ENCODE peak calls at places on chromosomes 2 and 18, in nine cellular contexts. I, O, E, N, Q, J, T, C and W are unnamed samples.

GRCh38 chr2:113357071-113357470 is 78.3 kb upstream of the PAX8 start:
- DNase-seq in I (no peak), O (no peak), E (no peak), N (no peak), Q (no peak), J (no peak), T (no peak), C (no peak), W (no peak)

GRCh38 chr2:205216092-205216491 is 466.2 kb upstream of the NRP2 start:
- DNase-seq in I (no peak), O (no peak), E (no peak), N (no peak), Q (no peak), J (no peak), T (no peak), C (no peak), W (no peak)

GRCh38 chr2:154827286-154827685 is 128.8 kb downstream of the KCNJ3 start:
- DNase-seq in I (no peak), O (no peak), E (no peak), N (no peak), Q (no peak), J (no peak), T (no peak), C (no peak), W (no peak)

GRCh38 chr2:66389651-66390131 is 45.2 kb upstream of the MEIS1 start:
- DNase-seq in I (peak), O (no peak), E (no peak), N (no peak), Q (no peak), J (no peak), T (no peak), C (no peak), W (no peak)

GRCh38 chr2:10030311-10030736 is 13.0 kb upstream of the KLF11 start:
- DNase-seq in I (no peak), O (no peak), E (no peak), N (no peak), Q (no peak), J (no peak), T (no peak), C (no peak), W (no peak)

GRCh38 chr2:159124931-159125467 is 156.6 kb downstream of the TANC1 start:
- DNase-seq in I (peak), O (no peak), E (no peak), N (no peak), Q (no peak), J (no peak), T (no peak), C (no peak), W (no peak)

GRCh38 chr2:46434851-46435273 is 44.5 kb upstream of the TMEM247 start:
- DNase-seq in I (peak), O (no peak), E (no peak), N (no peak), Q (peak), J (no peak), T (no peak), C (no peak), W (peak)

GRCh38 chr2:164952057-164952702 is 3.1 kb downstream of the SLC38A11 start:
- DNase-seq in I (no peak), O (no peak), E (no peak), N (no peak), Q (no peak), J (peak), T (no peak), C (no peak), W (no peak)

GRCh38 chr18:58175122-58175687 is 131.2 kb downstream of the NEDD4L start:
- DNase-seq in I (no peak), O (no peak), E (no peak), N (no peak), Q (no peak), J (no peak), T (no peak), C (no peak), W (no peak)

GRCh38 chr2:61658841-61659780 is 121.0 kb upstream of the XPO1 start:
- DNase-seq in I (peak), O (no peak), E (peak), N (peak), Q (no peak), J (no peak), T (no peak), C (no peak), W (peak)

GRCh38 chr2:115071534-115071933 is 629.1 kb downstream of the DPP10 start:
- DNase-seq in I (no peak), O (no peak), E (no peak), N (no peak), Q (no peak), J (no peak), T (no peak), C (no peak), W (no peak)

GRCh38 chr2:41930807-41931566 is 116.8 kb upstream of the PKDCC start:
- DNase-seq in I (peak), O (no peak), E (peak), N (no peak), Q (no peak), J (no peak), T (no peak), C (no peak), W (no peak)

GRCh38 chr18:61901334-61901986 is 8.7 kb upstream of the RNF152 start:
- DNase-seq in I (peak), O (no peak), E (peak), N (peak), Q (no peak), J (no peak), T (peak), C (no peak), W (peak)

GRCh38 chr2:3434005-3434404 is 54.5 kb downstream of the TRAPPC12 start:
- DNase-seq in I (no peak), O (no peak), E (no peak), N (no peak), Q (no peak), J (no peak), T (no peak), C (no peak), W (no peak)

GRCh38 chr2:202704248-202704647 is 69.5 kb downstream of the FAM117B start:
- DNase-seq in I (no peak), O (no peak), E (no peak), N (no peak), Q (no peak), J (no peak), T (no peak), C (no peak), W (no peak)

GRCh38 chr2:46837112-46837454 is 78.5 kb downstream of the MCFD2 start:
- DNase-seq in I (no peak), O (no peak), E (no peak), N (no peak), Q (no peak), J (no peak), T (no peak), C (no peak), W (no peak)

GRCh38 chr2:144607899-144608477 is 88.1 kb upstream of the ZEB2 start:
- DNase-seq in I (no peak), O (no peak), E (no peak), N (peak), Q (peak), J (no peak), T (no peak), C (peak), W (peak)

GRCh38 chr2:172968061-172968469 is 107.6 kb upstream of the MAP3K20 start:
- DNase-seq in I (peak), O (no peak), E (no peak), N (peak), Q (no peak), J (no peak), T (no peak), C (peak), W (peak)

GRCh38 chr18:48767090-48767670 is 183.6 kb downstream of the SMAD7 start:
- DNase-seq in I (peak), O (no peak), E (no peak), N (no peak), Q (no peak), J (peak), T (no peak), C (no peak), W (no peak)

GRCh38 chr2:154693941-154694340 is 4.6 kb upstream of the KCNJ3 start:
- DNase-seq in I (no peak), O (no peak), E (no peak), N (no peak), Q (no peak), J (no peak), T (no peak), C (peak), W (no peak)

GRCh38 chr2:207408086-207408794 is 121.5 kb upstream of the CREB1 start:
- DNase-seq in I (no peak), O (no peak), E (no peak), N (no peak), Q (no peak), J (no peak), T (no peak), C (no peak), W (no peak)

GRCh38 chr2:237660381-237660900 is 33.1 kb downstream of the LRRFIP1 start:
- DNase-seq in I (no peak), O (no peak), E (no peak), N (no peak), Q (no peak), J (no peak), T (no peak), C (no peak), W (no peak)

GRCh38 chr18:36622610-36623009 is 206.2 kb downstream of the TPGS2 start:
- DNase-seq in I (no peak), O (no peak), E (no peak), N (no peak), Q (no peak), J (no peak), T (no peak), C (no peak), W (no peak)

GRCh38 chr18:64679121-64679520 is 530.2 kb upstream of the LINC00305 start:
- DNase-seq in I (no peak), O (no peak), E (no peak), N (no peak), Q (no peak), J (no peak), T (no peak), C (no peak), W (no peak)
- TF ChIP-seq CTCF in I (no peak), O (no peak), E (no peak), N (no peak), Q (no peak), J (no peak), T (no peak), C (no peak), W (no peak)

DNA sequence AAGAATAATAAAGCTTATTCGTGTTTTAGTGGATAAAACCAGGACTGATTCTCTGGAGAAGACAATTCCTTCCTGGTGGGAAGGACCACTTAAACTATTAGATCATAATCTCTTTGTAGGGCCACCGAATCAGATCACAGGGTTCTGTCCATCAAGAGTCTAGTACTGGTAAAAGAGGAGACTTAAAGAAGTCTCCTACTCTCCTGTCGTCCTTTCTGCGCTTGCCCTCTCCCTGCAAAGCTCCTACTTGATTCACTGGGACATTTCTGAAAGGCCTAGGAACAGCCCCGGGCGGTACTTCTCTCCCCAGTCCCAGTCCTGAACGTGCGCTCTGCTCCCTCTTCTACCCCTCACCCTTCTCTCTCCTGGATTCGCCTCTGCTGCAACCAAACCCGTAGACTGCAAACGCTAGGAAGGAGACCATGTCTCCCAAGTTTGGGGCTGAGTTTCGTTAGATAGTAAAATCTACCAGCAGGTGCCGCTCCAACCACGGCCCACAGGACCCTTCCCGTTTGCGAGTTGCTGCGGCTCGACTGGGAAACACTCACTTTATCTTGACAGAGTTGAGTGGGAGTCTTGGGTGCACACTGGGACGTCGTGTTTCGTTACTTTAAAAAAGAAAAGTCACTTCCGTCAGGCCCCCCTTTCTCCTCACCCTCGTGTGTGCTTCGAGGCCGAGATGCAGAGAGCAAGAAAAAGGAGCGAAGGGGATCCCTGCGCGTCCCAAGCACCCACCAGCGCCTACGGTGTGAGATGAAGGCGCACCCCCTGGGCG is 952 bp downstream of the FIGLA start:
- DNase-seq in I (peak), O (peak), E (peak), N (peak), Q (no peak), J (peak), T (peak), C (peak), W (peak)
- H3K4me3 ChIP-seq in I (no peak), O (peak), E (peak), N (no peak), Q (no peak), J (peak), T (peak), C (peak), W (peak)

DNA sequence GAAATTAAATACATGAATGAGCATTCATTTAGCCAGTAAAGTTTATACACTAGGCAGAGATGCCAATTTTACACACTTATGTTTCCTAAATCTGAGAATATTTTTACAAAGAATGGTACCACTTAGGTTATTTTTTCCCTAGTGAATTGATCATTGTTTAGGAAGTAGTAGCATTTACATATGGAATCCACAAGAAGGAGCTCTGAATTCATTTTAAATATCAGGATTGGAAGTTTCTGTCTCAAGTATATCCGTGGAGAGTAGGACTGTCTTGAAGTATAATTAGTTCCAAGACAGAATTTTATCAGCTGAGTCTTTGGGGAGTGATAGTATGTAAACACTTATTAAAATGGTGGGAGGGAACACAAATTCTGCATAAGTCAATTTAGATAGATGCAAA is 82.2 kb upstream of the FAM98A start:
- DNase-seq in I (no peak), O (no peak), E (no peak), N (no peak), Q (no peak), J (no peak), T (no peak), C (no peak), W (no peak)
- TF ChIP-seq CTCF in I (no peak), O (peak), E (peak), N (no peak), Q (no peak), J (no peak), T (no peak), C (peak), W (peak)

DNA sequence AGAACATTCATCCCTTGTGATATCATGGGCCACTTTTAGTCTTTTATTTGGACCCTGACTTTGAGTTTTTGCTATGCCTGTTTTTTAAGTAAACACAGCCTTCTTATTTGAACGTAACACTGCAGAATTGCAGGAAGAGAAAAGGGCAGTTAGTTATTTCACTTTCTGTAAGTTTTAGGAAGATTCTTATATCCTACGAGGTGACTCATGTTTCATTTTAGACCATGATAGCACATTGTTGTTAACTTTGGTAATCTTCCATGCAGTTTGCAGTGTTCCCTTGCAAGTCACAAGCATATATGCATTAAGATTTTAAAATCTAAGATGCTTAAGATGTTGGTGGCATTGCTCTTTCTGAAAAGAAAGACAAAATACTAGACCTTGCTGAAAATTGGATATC is 128.6 kb upstream of the EPC2 start:
- DNase-seq in I (no peak), O (no peak), E (no peak), N (no peak), Q (no peak), J (no peak), T (no peak), C (no peak), W (no peak)
- H3K4me3 ChIP-seq in I (no peak), O (no peak), E (no peak), N (no peak), Q (no peak), J (no peak), T (no peak), C (no peak), W (no peak)

DNA sequence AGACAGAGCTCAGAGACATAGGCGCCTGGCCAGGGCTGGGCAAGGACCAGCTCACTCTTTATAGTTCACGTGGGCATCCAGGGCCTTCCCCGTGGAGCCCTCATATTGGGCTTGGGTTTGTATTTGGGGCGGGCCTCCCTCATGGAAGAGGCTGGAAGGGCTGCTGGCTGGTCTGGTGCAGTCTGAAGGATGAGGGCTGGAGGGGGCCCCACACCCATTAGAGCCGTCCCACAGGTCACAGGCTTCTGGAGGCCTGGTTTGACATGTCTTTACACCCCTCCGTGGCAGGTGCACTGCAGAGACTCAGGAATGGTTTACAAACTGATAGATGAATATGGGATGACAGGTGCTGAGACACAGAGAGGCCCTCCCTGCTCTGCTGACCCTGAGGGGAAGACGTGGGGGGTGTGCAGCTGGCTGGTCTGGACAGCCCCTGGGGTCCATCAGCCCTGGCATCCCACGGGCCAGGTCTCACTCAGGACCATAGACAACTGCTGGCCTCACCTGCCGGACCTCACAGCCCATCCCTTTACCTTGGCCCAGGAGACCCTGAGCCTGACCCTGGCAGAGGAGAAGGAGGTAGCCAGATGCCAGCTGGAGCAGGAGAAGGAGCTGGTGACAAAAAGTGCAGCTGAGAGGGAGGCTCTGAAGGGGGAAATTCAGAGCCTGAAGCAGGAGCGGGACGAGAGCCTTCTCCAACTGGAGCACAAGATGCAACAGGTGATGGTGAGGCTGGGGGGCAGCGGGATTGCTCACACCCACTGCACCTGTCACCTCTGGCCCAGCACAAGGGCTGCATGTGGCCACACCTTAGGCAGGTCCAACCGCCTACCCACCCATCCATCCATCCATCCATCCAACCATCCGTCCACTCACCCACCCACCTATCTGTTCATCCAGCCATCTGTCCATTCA is 43.9 kb downstream of the CROCC2 start:
- DNase-seq in I (no peak), O (no peak), E (no peak), N (no peak), Q (no peak), J (no peak), T (no peak), C (no peak), W (no peak)
- TF ChIP-seq CTCF in I (no peak), O (no peak), E (no peak), N (no peak), Q (no peak), J (no peak), T (no peak), C (no peak), W (no peak)

GRCh38 chr2:230868947-230869690 is 4.4 kb downstream of the ITM2C start:
- DNase-seq in I (no peak), O (no peak), E (no peak), N (no peak), Q (no peak), J (no peak), T (no peak), C (no peak), W (no peak)
- H3K4me3 ChIP-seq in I (no peak), O (peak), E (no peak), N (no peak), Q (no peak), J (no peak), T (no peak), C (no peak), W (no peak)

GRCh38 chr18:52340466-52341378 is 725 bp downstream of the DCC start:
- DNase-seq in I (no peak), O (no peak), E (no peak), N (no peak), Q (no peak), J (no peak), T (no peak), C (no peak), W (no peak)

GRCh38 chr18:52341617-52342381 is 1.8 kb downstream of the DCC start:
- DNase-seq in I (no peak), O (peak), E (no peak), N (no peak), Q (no peak), J (no peak), T (no peak), C (no peak), W (no peak)

GRCh38 chr18:52337286-52337685 is 2.7 kb upstream of the DCC start:
- DNase-seq in I (no peak), O (no peak), E (no peak), N (no peak), Q (no peak), J (no peak), T (no peak), C (no peak), W (no peak)

GRCh38 chr18:52343138-52343537 is 3.1 kb downstream of the DCC start:
- DNase-seq in I (no peak), O (no peak), E (no peak), N (no peak), Q (no peak), J (no peak), T (no peak), C (no peak), W (no peak)

DNA sequence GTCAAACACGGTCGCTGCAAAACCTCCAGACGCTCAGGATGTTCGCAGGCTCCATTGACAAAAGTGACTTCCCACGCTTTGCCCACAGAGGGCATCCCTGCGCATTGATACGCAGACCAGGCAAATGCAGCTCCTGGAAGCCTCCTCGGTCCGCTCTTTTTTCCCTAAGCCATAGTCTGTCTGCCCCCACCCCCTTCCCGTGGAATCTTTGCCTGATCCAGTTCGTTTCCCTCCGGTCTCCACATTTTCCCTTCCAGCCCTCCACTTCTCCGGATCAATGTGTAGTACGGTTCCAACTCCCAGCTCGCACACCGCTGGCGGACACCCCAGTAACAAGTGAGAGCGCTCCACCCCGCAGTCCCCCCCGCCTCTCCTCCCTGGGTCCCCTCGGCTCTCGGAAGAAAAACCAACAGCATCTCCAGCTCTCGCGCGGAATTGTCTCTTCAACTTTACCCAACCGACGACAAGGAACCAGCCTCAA is at the start of gene DCC:
- DNase-seq in I (no peak), O (peak), E (no peak), N (peak), Q (peak), J (no peak), T (no peak), C (peak), W (peak)
- TF ChIP-seq CTCF in I (no peak), O (peak), E (no peak), N (peak), Q (peak), J (no peak), T (no peak), C (peak), W (peak)

DNA sequence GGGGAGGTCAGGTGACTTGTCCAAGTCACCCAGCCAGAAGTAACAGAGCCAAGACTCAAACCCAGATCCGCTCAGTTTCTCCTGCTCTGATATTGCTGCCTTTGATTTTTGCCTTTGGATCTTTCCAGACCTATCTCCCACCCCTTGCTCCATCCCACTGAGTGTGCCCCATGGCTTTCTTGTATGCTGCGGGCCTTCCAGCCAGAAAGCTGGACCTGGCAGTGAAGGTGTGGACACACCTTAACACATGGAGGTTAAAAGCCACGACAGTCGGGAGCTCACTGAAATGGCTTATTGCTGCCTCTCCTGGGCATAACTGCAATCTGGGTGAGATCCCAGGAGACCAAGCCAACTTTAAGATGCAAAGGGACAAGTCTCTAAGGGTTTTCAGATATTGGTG is 86.7 kb downstream of the LONRF2 start:
- DNase-seq in I (no peak), O (no peak), E (no peak), N (no peak), Q (no peak), J (peak), T (no peak), C (no peak), W (no peak)
- H3K4me3 ChIP-seq in I (no peak), O (no peak), E (no peak), N (no peak), Q (no peak), J (no peak), T (no peak), C (no peak), W (no peak)